ENCODE peak calls at places on chromosomes 6 and 20, in seven cellular contexts. D is GM12878, P is HCT116, G is K562, E is SK-N-SH, X is HepG2, Z is H1. A is an unnamed sample.

GRCh38 chr20:3727333-3728035 is 5.0 kb upstream of the HSPA12B start:
- DNase-seq in P (no peak), X (no peak), D (no peak), G (no peak), E (no peak), Z (no peak), A (peak)

GRCh38 chr6:168525926-168526630 is 85.1 kb downstream of the SMOC2 start:
- DNase-seq in X (no peak), G (no peak), P (no peak), E (no peak), D (no peak), Z (no peak), A (no peak)

GRCh38 chr6:12174878-12175277 is 115.3 kb upstream of the EDN1 start:
- DNase-seq in Z (no peak), X (no peak), P (no peak), G (no peak), E (no peak), D (no peak), A (no peak)

GRCh38 chr6:42123379-42124103 is 18.9 kb downstream of the C6orf132 start:
- DNase-seq in E (no peak), G (no peak), P (no peak), D (no peak), Z (no peak), X (no peak), A (no peak)

GRCh38 chr6:117906905-117907599 is at the start of gene SLC35F1:
- DNase-seq in E (peak), Z (no peak), D (no peak), G (peak), X (peak), P (no peak), A (peak)

GRCh38 chr20:44217342-44218092 is 6.9 kb upstream of the OSER1 start:
- DNase-seq in Z (peak), E (peak), X (peak), D (no peak), G (peak), P (peak), A (peak)

GRCh38 chr20:21529863-21530262 is 16.0 kb upstream of the NKX2-2 start:
- DNase-seq in E (no peak), Z (no peak), D (no peak), P (peak), G (no peak), X (peak), A (peak)

GRCh38 chr6:39077882-39078594 is 29.5 kb downstream of the GLP1R start:
- DNase-seq in D (no peak), Z (no peak), G (no peak), E (no peak), P (no peak), X (no peak), A (no peak)

GRCh38 chr6:16705403-16705993 is 55.8 kb downstream of the ATXN1 start:
- DNase-seq in E (no peak), G (no peak), Z (no peak), P (no peak), X (no peak), D (no peak), A (no peak)

GRCh38 chr6:4017847-4018193 is 61.1 kb downstream of the FAM217A start:
- DNase-seq in Z (no peak), G (peak), D (no peak), X (peak), E (peak), P (peak), A (no peak)

GRCh38 chr6:143125455-143125854 is 64.8 kb downstream of the AIG1 start:
- DNase-seq in Z (no peak), G (no peak), D (no peak), E (peak), P (no peak), X (no peak), A (no peak)

GRCh38 chr6:141988954-141989705 is 143.6 kb upstream of the GJE1 start:
- DNase-seq in G (peak), Z (peak), P (peak), X (peak), D (no peak), E (peak), A (peak)

GRCh38 chr6:115882174-115882573 is 178.5 kb downstream of the FRK start:
- DNase-seq in E (no peak), X (no peak), P (peak), G (no peak), D (no peak), Z (no peak), A (peak)

GRCh38 chr20:57265649-57266250 is 691 bp downstream of the BMP7 start:
- DNase-seq in G (no peak), E (peak), Z (no peak), X (no peak), D (no peak), P (no peak), A (peak)

GRCh38 chr6:45586216-45587171 is 208.8 kb upstream of the SUPT3H start:
- DNase-seq in D (no peak), P (no peak), Z (no peak), G (peak), E (no peak), X (no peak), A (no peak)

GRCh38 chr20:24690408-24690807 is 221.0 kb downstream of the SYNDIG1 start:
- DNase-seq in P (no peak), D (no peak), Z (no peak), G (no peak), X (no peak), E (no peak), A (no peak)

GRCh38 chr6:7914991-7915789 is 4.6 kb upstream of the TXNDC5 start:
- DNase-seq in E (no peak), Z (no peak), X (no peak), P (no peak), G (no peak), D (no peak), A (no peak)

GRCh38 chr20:8933391-8933807 is 135.5 kb upstream of the PLCB4 start:
- DNase-seq in Z (no peak), X (no peak), P (no peak), D (no peak), G (no peak), E (no peak), A (no peak)

GRCh38 chr6:157528931-157529653 is 148.1 kb downstream of the ZDHHC14 start:
- DNase-seq in P (no peak), D (no peak), E (no peak), G (peak), X (peak), Z (no peak), A (no peak)

GRCh38 chr6:138765896-138766487 is 7.6 kb upstream of the CCDC28A start:
- DNase-seq in X (peak), Z (no peak), D (no peak), P (peak), E (peak), G (peak), A (peak)

GRCh38 chr6:15205321-15205720 is 40.5 kb upstream of the JARID2 start:
- DNase-seq in P (no peak), G (no peak), X (no peak), E (no peak), Z (no peak), D (no peak), A (no peak)

GRCh38 chr6:134630468-134631180 is 312.7 kb upstream of the SGK1 start:
- DNase-seq in D (no peak), E (peak), G (no peak), P (no peak), Z (no peak), X (no peak), A (no peak)

GRCh38 chr6:160049346-160049745 is 72.3 kb upstream of the SLC22A1 start:
- DNase-seq in Z (no peak), G (no peak), P (no peak), D (no peak), X (no peak), E (no peak), A (no peak)
- TF ChIP-seq JUND in Z (no peak), G (no peak), P (no peak), D (no peak), X (no peak), E (no peak), A (no peak)

GRCh38 chr6:85460154-85460950 is 10.5 kb downstream of the NT5E start:
- DNase-seq in X (no peak), G (no peak), E (no peak), P (no peak), D (no peak), Z (no peak), A (no peak)

GRCh38 chr6:85461806-85462185 is 11.9 kb downstream of the NT5E start:
- DNase-seq in Z (no peak), G (no peak), X (no peak), D (no peak), P (no peak), E (no peak), A (no peak)

GRCh38 chr6:85459224-85459901 is 9.5 kb downstream of the NT5E start:
- DNase-seq in G (no peak), X (no peak), P (peak), Z (no peak), E (no peak), D (no peak), A (no peak)

GRCh38 chr6:85462673-85463072 is 12.8 kb downstream of the NT5E start:
- DNase-seq in G (no peak), D (no peak), E (no peak), P (no peak), X (no peak), Z (no peak), A (no peak)

DNA sequence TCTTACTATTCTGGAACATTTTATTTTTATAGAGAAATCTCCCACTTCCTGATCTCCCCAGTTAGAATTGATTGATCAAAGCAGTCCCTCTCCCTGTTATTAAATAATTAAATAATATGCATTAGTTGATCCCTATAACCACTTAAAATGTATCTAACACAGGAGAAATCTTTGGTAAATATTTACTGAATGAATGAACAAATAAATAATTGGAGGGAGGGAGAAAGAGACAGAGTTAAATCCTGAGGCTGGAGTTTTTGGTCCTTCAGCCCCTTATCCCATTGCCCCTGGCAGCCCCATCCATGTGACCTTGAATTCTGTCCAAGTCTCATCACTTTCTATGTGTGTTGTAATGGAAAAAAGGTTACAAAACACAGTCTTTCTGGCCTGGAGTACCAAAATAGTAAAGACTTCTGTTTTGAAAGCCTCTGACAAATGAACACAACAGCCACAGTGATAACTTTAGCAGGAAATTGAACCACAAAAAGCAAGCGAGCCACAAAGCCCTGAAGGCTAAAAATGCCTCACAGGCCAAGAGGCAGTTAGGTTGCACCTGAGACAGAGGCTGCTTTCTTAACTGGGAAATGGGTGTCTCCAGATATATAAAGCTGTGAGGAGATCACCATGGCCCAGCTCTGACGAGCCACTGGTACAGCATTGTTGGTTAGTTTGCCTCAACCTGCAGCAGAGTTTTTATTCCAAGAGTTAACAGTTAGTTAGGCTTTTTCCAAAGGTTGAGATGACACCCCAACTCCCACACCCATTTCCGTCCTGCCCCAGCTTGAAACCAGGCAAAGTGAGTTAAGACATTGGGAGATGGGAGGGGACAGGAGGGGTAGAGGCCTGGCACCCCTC is 11.3 kb downstream of the NT5E start:
- DNase-seq in E (no peak), G (no peak), Z (no peak), X (peak), P (no peak), D (peak), A (no peak)
- TF ChIP-seq JUND in E (no peak), G (no peak), Z (no peak), X (no peak), P (no peak), D (no peak), A (no peak)

GRCh38 chr6:47349931-47350330 is 40.2 kb upstream of the TNFRSF21 start:
- DNase-seq in E (no peak), Z (no peak), G (no peak), D (no peak), X (no peak), P (no peak), A (no peak)

GRCh38 chr6:47352966-47353365 is 43.3 kb upstream of the TNFRSF21 start:
- DNase-seq in Z (no peak), D (no peak), P (no peak), E (no peak), X (no peak), G (no peak), A (no peak)

GRCh38 chr6:47353822-47354221 is 44.1 kb upstream of the TNFRSF21 start:
- DNase-seq in E (no peak), Z (no peak), P (no peak), D (no peak), G (no peak), X (no peak), A (no peak)

GRCh38 chr6:47355496-47355895 is 45.8 kb upstream of the TNFRSF21 start:
- DNase-seq in Z (no peak), G (no peak), X (no peak), E (no peak), D (no peak), P (no peak), A (no peak)

GRCh38 chr6:47352169-47352568 is 42.5 kb upstream of the TNFRSF21 start:
- DNase-seq in P (no peak), D (no peak), G (peak), E (peak), X (peak), Z (no peak), A (peak)
- TF ChIP-seq JUND in P (no peak), D (no peak), G (no peak), E (no peak), X (no peak), Z (no peak), A (no peak)

GRCh38 chr6:6725120-6725833 is 136.8 kb downstream of the LY86 start:
- DNase-seq in G (no peak), P (no peak), D (no peak), E (no peak), X (no peak), Z (peak), A (no peak)

GRCh38 chr6:6729971-6730370 is 141.5 kb downstream of the LY86 start:
- DNase-seq in E (no peak), P (no peak), Z (no peak), G (no peak), X (no peak), D (no peak), A (no peak)

GRCh38 chr6:6725834-6726194 is 137.3 kb downstream of the LY86 start:
- DNase-seq in G (no peak), Z (no peak), E (no peak), P (no peak), X (no peak), D (no peak), A (no peak)

GRCh38 chr6:6730831-6731230 is 142.3 kb downstream of the LY86 start:
- DNase-seq in G (no peak), X (no peak), D (no peak), E (no peak), P (no peak), Z (no peak), A (no peak)

GRCh38 chr6:6728169-6728941 is 139.8 kb downstream of the LY86 start:
- DNase-seq in E (no peak), G (no peak), D (no peak), Z (no peak), P (no peak), X (no peak), A (no peak)
- TF ChIP-seq JUND in E (no peak), G (no peak), D (no peak), Z (no peak), P (no peak), X (no peak), A (no peak)

GRCh38 chr6:113120214-113120576 is 737.0 kb upstream of the MARCKS start:
- DNase-seq in P (peak), G (no peak), E (no peak), X (no peak), D (no peak), Z (no peak), A (no peak)

GRCh38 chr6:113120577-113121285 is 736.4 kb upstream of the MARCKS start:
- DNase-seq in D (no peak), P (peak), E (no peak), X (no peak), Z (no peak), G (no peak), A (no peak)

GRCh38 chr6:113128020-113128419 is 729.1 kb upstream of the MARCKS start:
- DNase-seq in G (no peak), X (no peak), D (no peak), E (no peak), Z (no peak), P (no peak), A (no peak)

GRCh38 chr6:113122060-113122459 is 735.1 kb upstream of the MARCKS start:
- DNase-seq in Z (peak), X (peak), E (no peak), P (peak), G (no peak), D (no peak), A (peak)
- TF ChIP-seq JUND in Z (peak), X (no peak), E (peak), P (peak), G (no peak), D (no peak), A (no peak)